ENCODE peak calls at places on chromosomes 13 and 19, in ten cellular contexts. M, H, E, F, T, B, A, S, R and P are unnamed samples.

GRCh38 chr13:36858285-36858684 is 39.3 kb downstream of the RFXAP start:
- DNase-seq in T (no peak), R (no peak), F (no peak), H (no peak), M (no peak), E (no peak), S (peak; percentile 73), A (peak; percentile 21), B (no peak), P (peak; percentile 12)

GRCh38 chr13:109330941-109331340 is 455.4 kb downstream of the IRS2 start:
- DNase-seq in E (no peak), S (no peak), T (no peak), A (no peak), R (peak; percentile 14), B (no peak), M (no peak), H (no peak), F (no peak), P (no peak)

GRCh38 chr19:50252111-50252886 is 48.9 kb downstream of the MYH14 start:
- DNase-seq in B (no peak), R (peak; percentile 16), E (peak; percentile 8), F (no peak), M (peak; percentile 8), T (no peak), A (no peak), H (peak; percentile 21), S (peak; percentile 27), P (peak; percentile 22)

GRCh38 chr19:47492137-47492533 is 8.1 kb upstream of the KPTN start:
- DNase-seq in E (no peak), H (no peak), R (no peak), A (no peak), B (peak; percentile 52), F (no peak), T (no peak), M (no peak), S (no peak), P (no peak)

GRCh38 chr19:12748489-12748888 is 3.1 kb upstream of the BEST2 start:
- DNase-seq in H (no peak), B (no peak), E (no peak), F (no peak), M (no peak), S (peak; percentile 47), A (no peak), R (no peak), T (no peak), P (no peak)

GRCh38 chr19:28221736-28222135 is 991.2 kb downstream of the UQCRFS1 start:
- DNase-seq in A (no peak), B (no peak), T (no peak), R (no peak), H (no peak), M (no peak), E (no peak), S (no peak), F (no peak), P (no peak)

GRCh38 chr19:39705578-39706188 is 1.4 kb downstream of the LGALS14 start:
- DNase-seq in H (no peak), A (no peak), E (no peak), M (no peak), B (no peak), F (no peak), T (peak; percentile 2), R (no peak), S (no peak), P (no peak)

GRCh38 chr19:28242317-28242927 is 970.5 kb downstream of the UQCRFS1 start:
- DNase-seq in H (peak; percentile 12), T (peak; percentile 26), F (no peak), M (no peak), E (peak; percentile 5), S (peak; percentile 67), B (no peak), R (peak; percentile 12), A (no peak), P (peak; percentile 7)

GRCh38 chr13:109707044-109707794 is 79.2 kb downstream of the IRS2 start:
- DNase-seq in M (no peak), A (no peak), R (no peak), F (no peak), S (no peak), B (no peak), H (no peak), T (no peak), E (no peak), P (no peak)

GRCh38 chr13:98773053-98773452 is 20.6 kb upstream of the SLC15A1 start:
- DNase-seq in T (no peak), B (no peak), A (no peak), S (no peak), M (no peak), R (no peak), H (no peak), F (no peak), E (no peak), P (no peak)

GRCh38 chr13:27302643-27303262 is 32.1 kb downstream of the RASL11A start:
- DNase-seq in H (no peak), R (no peak), M (no peak), F (no peak), T (no peak), S (no peak), A (no peak), B (no peak), E (no peak), P (no peak)

GRCh38 chr13:47757681-47758080 is 243.4 kb downstream of the SUCLA2 start:
- DNase-seq in M (no peak), A (no peak), F (no peak), B (no peak), T (no peak), S (no peak), H (no peak), R (no peak), E (no peak), P (no peak)

GRCh38 chr13:33937373-33938087 is 119.6 kb downstream of the RFC3 start:
- DNase-seq in S (peak; percentile 74), H (peak; percentile 53), R (no peak), E (no peak), B (no peak), T (no peak), F (no peak), M (no peak), A (no peak), P (no peak)

GRCh38 chr19:8028951-8029491 is 23.5 kb upstream of the CCL25 start:
- DNase-seq in H (no peak), R (no peak), A (no peak), E (no peak), S (peak; percentile 98), M (no peak), T (no peak), F (no peak), B (no peak), P (no peak)

GRCh38 chr13:112824429-112824828 is 134.6 kb downstream of the ATP11A start:
- DNase-seq in H (no peak), F (no peak), M (no peak), E (no peak), T (no peak), B (no peak), R (no peak), S (no peak), A (no peak), P (no peak)

GRCh38 chr13:89361909-89362308 is 1690.7 kb downstream of the SLITRK5 start:
- DNase-seq in F (no peak), R (no peak), H (no peak), B (no peak), T (no peak), M (no peak), E (no peak), S (no peak), A (no peak), P (no peak)

GRCh38 chr19:57279418-57280164 is 694 bp upstream of the ZNF460 start:
- DNase-seq in M (peak; percentile 65), E (peak; percentile 68), S (peak; percentile 93), F (peak; percentile 88), A (peak; percentile 88), B (peak; percentile 96), T (peak; percentile 75), R (peak; percentile 95), H (peak; percentile 90), P (peak; percentile 86)

GRCh38 chr19:31496076-31496475 is 146.8 kb upstream of the TSHZ3 start:
- DNase-seq in A (no peak), B (no peak), T (no peak), R (no peak), F (peak; percentile 11), S (no peak), M (no peak), H (no peak), E (no peak), P (no peak)

GRCh38 chr13:20360041-20360491 is 127.9 kb upstream of the GJB6 start:
- DNase-seq in F (no peak), S (no peak), T (no peak), A (no peak), H (no peak), B (no peak), M (no peak), R (peak; percentile 23), E (no peak), P (no peak)

GRCh38 chr13:43977911-43978310 is 98.2 kb downstream of the LACC1 start:
- DNase-seq in F (no peak), T (no peak), B (no peak), E (no peak), A (no peak), M (no peak), R (no peak), H (no peak), S (no peak), P (no peak)

GRCh38 chr19:33405491-33406461 is 32.3 kb downstream of the CEBPG start:
- DNase-seq in S (no peak), M (no peak), E (no peak), H (no peak), F (no peak), B (peak; percentile 61), R (no peak), A (no peak), T (no peak), P (no peak)

GRCh38 chr19:15454371-15454800 is 4.6 kb upstream of the WIZ start:
- DNase-seq in H (peak; percentile 28), M (no peak), F (no peak), E (no peak), T (no peak), A (no peak), R (no peak), S (no peak), B (peak; percentile 60), P (no peak)

GRCh38 chr13:48446454-48446853 is 33.5 kb upstream of the LPAR6 start:
- DNase-seq in T (no peak), S (no peak), F (no peak), A (peak; percentile 17), B (no peak), E (no peak), M (no peak), H (no peak), R (peak; percentile 52), P (no peak)

GRCh38 chr13:88704600-88705275 is 1033.6 kb downstream of the SLITRK5 start:
- DNase-seq in A (peak; percentile 58), M (no peak), T (no peak), H (no peak), F (no peak), E (no peak), B (peak; percentile 20), S (no peak), R (no peak), P (no peak)

GRCh38 chr13:110312669-110313031 is 5.6 kb downstream of the COL4A2 start:
- DNase-seq in R (peak; percentile 97), H (no peak), T (no peak), S (no peak), E (no peak), A (no peak), M (no peak), F (no peak), B (no peak), P (no peak)

GRCh38 chr13:44759723-44760360 is 183.7 kb upstream of the TSC22D1 start:
- DNase-seq in E (no peak), M (no peak), F (no peak), S (no peak), H (peak; percentile 9), T (no peak), B (no peak), A (no peak), R (no peak), P (no peak)

GRCh38 chr19:1261863-1262686 is 7.1 kb upstream of the CIRBP start:
- DNase-seq in A (no peak), H (peak; percentile 75), M (no peak), R (no peak), B (peak; percentile 81), F (no peak), S (peak; percentile 23), T (no peak), E (no peak), P (no peak)

GRCh38 chr13:46551410-46552301 is 1.3 kb upstream of the LRCH1 start:
- DNase-seq in H (peak; percentile 80), B (peak; percentile 93), M (peak; percentile 32), T (peak; percentile 36), A (peak; percentile 67), S (peak; percentile 85), F (peak; percentile 82), R (peak; percentile 78), E (peak; percentile 51), P (peak; percentile 54)